ENCODE peak calls at places on chromosomes 4 and X, in six cellular contexts. F is neural progenitor cell, T is uterus, R is mesenchymal stem cell, A is transverse colon, D is right atrium auricular region. H is an unnamed sample. For H3K4me1, the result is how much of the 10 kb centered on the place peaks cover.

GRCh38 chr4:7620814-7621176 is 186.1 kb upstream of the PSAPL1 start:
- DNase-seq in F (peak), T (no peak), R (no peak), A (no peak), D (no peak), H (no peak)

GRCh38 chr4:100086766-100087431 is 103.4 kb downstream of the DDIT4L start:
- DNase-seq in F (no peak), T (no peak), R (no peak), A (no peak), D (no peak), H (no peak)

GRCh38 chrX:53969540-53969939 is 74.7 kb downstream of the PHF8 start:
- DNase-seq in F (no peak), T (no peak), R (no peak), A (no peak), D (no peak), H (no peak)

GRCh38 chrX:40368611-40369061 is 212.1 kb upstream of the ATP6AP2 start:
- DNase-seq in F (no peak), T (no peak), R (no peak), A (no peak), D (no peak), H (no peak)

GRCh38 chr4:108744307-108744706 is 18.5 kb downstream of the ETNPPL start:
- DNase-seq in F (no peak), T (no peak), R (no peak), A (no peak), D (no peak), H (no peak)

GRCh38 chr4:74632634-74633033 is 161.7 kb downstream of the BTC start:
- DNase-seq in F (no peak), T (no peak), R (peak), A (peak), D (no peak), H (peak)

GRCh38 chr4:3862640-3863420 is 96.6 kb downstream of the ADRA2C start:
- DNase-seq in F (peak), T (no peak), R (no peak), A (no peak), D (no peak), H (no peak)

GRCh38 chr4:587671-588350 is 11.7 kb upstream of the TMEM271 start:
- DNase-seq in F (no peak), T (no peak), R (no peak), A (no peak), D (no peak), H (no peak)

GRCh38 chr4:48015678-48016077 is 803 bp downstream of the CNGA1 start:
- DNase-seq in F (no peak), T (no peak), R (no peak), A (peak), D (no peak), H (no peak)

GRCh38 chrX:141879616-141880015 is 24.1 kb upstream of the MAGEC1 start:
- DNase-seq in F (no peak), T (no peak), R (no peak), A (no peak), D (no peak), H (no peak)

GRCh38 chr4:26692014-26692726 is 108.3 kb downstream of the TBC1D19 start:
- DNase-seq in F (no peak), T (no peak), R (no peak), A (no peak), D (no peak), H (no peak)

GRCh38 chr4:126405369-126405982 is 1090.7 kb downstream of the FAT4 start:
- DNase-seq in F (peak), T (no peak), R (peak), A (no peak), D (no peak), H (no peak)

GRCh38 chr4:97952763-97953162 is 190.5 kb downstream of the STPG2 start:
- DNase-seq in F (no peak), T (no peak), R (no peak), A (no peak), D (no peak), H (no peak)

GRCh38 chr4:31983246-31983645 is 1263.1 kb downstream of the PCDH7 start:
- DNase-seq in F (no peak), T (no peak), R (no peak), A (no peak), D (no peak), H (no peak)

GRCh38 chrX:150849996-150850720 is 48.3 kb downstream of the CD99L2 start:
- DNase-seq in F (no peak), T (no peak), R (no peak), A (no peak), D (no peak), H (no peak)

GRCh38 chrX:119145241-119145653 is 17.6 kb upstream of the KIAA1210 start:
- DNase-seq in F (peak), T (no peak), R (no peak), A (peak), D (no peak), H (no peak)

DNA sequence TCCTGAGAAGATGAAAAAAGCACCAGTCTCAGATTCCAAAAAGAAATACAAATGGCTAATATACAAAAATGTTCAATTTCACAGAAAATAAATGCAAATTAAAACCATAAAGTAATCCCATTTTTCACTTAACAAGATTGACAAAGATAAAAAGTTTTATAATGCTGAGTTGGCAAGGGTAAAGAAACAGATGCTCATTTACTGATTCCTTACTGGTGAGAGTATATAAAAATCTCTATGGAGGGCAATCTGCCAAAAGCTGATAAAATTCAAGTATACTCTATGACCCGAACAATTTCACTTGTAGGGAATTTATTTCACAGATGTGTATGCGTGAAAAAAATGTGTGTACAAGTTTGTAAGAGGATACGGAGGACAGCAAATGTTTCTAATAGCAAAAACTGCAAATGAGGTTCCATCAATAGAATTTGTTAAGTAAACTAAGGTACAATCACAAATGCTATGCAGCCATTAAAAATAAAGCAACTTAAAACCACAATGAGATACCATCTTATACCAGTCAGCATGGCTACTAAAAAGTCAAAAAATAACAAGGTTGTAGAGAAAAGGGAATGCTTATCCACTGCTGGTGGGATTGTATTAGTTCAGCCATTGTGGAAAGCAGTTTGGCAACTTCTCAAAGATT is 23.5 kb downstream of the DHX15 start:
- DNase-seq in F (no peak), T (no peak), R (no peak), A (no peak), D (no peak), H (no peak)
- H3K4me1 ChIP-seq in F (under half), T (under half), R (under half), A (under half), D (under half), H (half or more)

GRCh38 chr4:38925492-38926418 is 58.1 kb downstream of the FAM114A1 start:
- DNase-seq in F (no peak), T (no peak), R (no peak), A (no peak), D (no peak), H (no peak)

GRCh38 chr4:38924266-38924827 is 56.7 kb downstream of the FAM114A1 start:
- DNase-seq in F (peak), T (no peak), R (no peak), A (no peak), D (no peak), H (no peak)

GRCh38 chr4:38923746-38924145 is 56.1 kb downstream of the FAM114A1 start:
- DNase-seq in F (no peak), T (no peak), R (no peak), A (no peak), D (no peak), H (no peak)

GRCh38 chr4:38928886-38929285 is 61.3 kb downstream of the FAM114A1 start:
- DNase-seq in F (no peak), T (no peak), R (no peak), A (no peak), D (no peak), H (no peak)

GRCh38 chr4:38926917-38927316 is 59.3 kb downstream of the FAM114A1 start:
- DNase-seq in F (no peak), T (no peak), R (no peak), A (no peak), D (no peak), H (no peak)
- H3K27ac ChIP-seq in F (no peak), T (no peak), R (no peak), A (peak), D (no peak), H (no peak)

GRCh38 chrX:20435913-20436312 is 169.2 kb upstream of the RPS6KA3 start:
- DNase-seq in F (no peak), T (no peak), R (no peak), A (no peak), D (no peak), H (no peak)
- H3K4me1 ChIP-seq in F (under half), T (under half), R (under half), A (under half), D (under half), H (under half)

GRCh38 chr4:85763207-85763606 is 288.3 kb downstream of the ARHGAP24 start:
- DNase-seq in F (no peak), T (no peak), R (no peak), A (no peak), D (no peak), H (no peak)

GRCh38 chr4:85762204-85762884 is 287.4 kb downstream of the ARHGAP24 start:
- DNase-seq in F (no peak), T (no peak), R (peak), A (no peak), D (no peak), H (no peak)

GRCh38 chr4:85759392-85759791 is 284.4 kb downstream of the ARHGAP24 start:
- DNase-seq in F (no peak), T (no peak), R (no peak), A (no peak), D (no peak), H (no peak)

GRCh38 chr4:85760521-85760920 is 285.6 kb downstream of the ARHGAP24 start:
- DNase-seq in F (no peak), T (no peak), R (no peak), A (no peak), D (no peak), H (no peak)

DNA sequence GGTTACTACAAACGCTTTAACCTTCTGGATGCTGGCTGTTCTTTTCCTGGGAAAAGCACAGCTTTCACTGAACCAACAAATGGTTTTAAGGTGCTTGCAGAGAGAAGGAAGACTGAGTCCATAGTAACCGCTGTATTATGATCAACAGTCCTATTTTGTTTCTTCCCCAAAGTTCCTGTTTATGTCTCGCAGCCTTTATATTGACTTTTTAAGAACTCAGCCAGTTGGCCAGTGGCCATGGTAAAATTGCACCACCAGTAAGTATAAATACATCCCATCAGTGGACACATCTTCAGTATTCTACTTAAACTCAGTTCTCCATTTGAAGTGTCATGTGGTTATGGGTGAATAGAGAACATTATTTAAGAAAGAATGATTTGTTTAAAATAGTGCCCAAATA is 286.9 kb downstream of the ARHGAP24 start:
- DNase-seq in F (no peak), T (no peak), R (peak), A (peak), D (no peak), H (no peak)
- H3K27ac ChIP-seq in F (no peak), T (no peak), R (no peak), A (peak), D (peak), H (peak)

DNA sequence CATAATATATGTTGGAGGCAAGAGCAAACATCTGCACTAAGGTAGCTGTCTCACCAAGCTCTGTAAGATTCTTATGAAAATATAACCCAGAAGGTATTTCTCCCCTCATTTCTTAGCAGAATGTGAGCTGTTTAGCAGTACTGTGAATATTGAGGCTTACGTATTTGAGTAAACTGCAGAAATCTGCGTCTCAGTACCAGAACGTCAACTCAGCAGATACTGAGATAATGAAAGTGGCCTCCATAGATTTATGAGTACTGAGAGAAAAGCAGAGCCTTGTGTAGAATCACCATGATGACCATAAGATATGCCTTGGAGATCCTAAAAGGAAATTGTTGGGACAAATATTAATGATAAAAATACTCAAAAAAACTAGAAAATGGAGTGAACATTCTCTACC is 296.7 kb upstream of the TECRL start:
- DNase-seq in F (no peak), T (no peak), R (peak), A (no peak), D (no peak), H (no peak)
- H3K4me1 ChIP-seq in F (under half), T (under half), R (under half), A (under half), D (under half), H (under half)

GRCh38 chrX:153981231-153981630 is 8.7 kb downstream of the TMEM187 start:
- DNase-seq in F (no peak), T (no peak), R (no peak), A (no peak), D (no peak), H (no peak)
- H3K27ac ChIP-seq in F (no peak), T (peak), R (no peak), A (peak), D (no peak), H (no peak)

H was measured in thoracic aorta.